ENCODE peak calls at places on chromosome 7, in five cellular contexts. J, P, A, G and X are unnamed samples. For H3K9me3, the result is how much of the 10 kb centered on the place peaks cover.

GRCh38 chr7:88191911-88192310 is 27.9 kb downstream of the SRI start:
- DNase-seq in P (no peak), G (no peak), A (no peak), J (no peak), X (no peak)

GRCh38 chr7:30816291-30817059 is 45.3 kb downstream of the MINDY4 start:
- DNase-seq in G (peak), A (no peak), J (no peak), P (peak), X (no peak)

GRCh38 chr7:139698879-139699278 is 78.9 kb downstream of the HIPK2 start:
- DNase-seq in A (no peak), J (no peak), P (no peak), G (no peak), X (no peak)

GRCh38 chr7:42735081-42735480 is 176.8 kb downstream of the C7orf25 start:
- DNase-seq in P (no peak), A (no peak), G (no peak), J (no peak), X (no peak)

GRCh38 chr7:100247152-100247757 is 27.5 kb downstream of the PVRIG start:
- DNase-seq in G (no peak), A (peak), J (no peak), P (no peak), X (no peak)

GRCh38 chr7:125871431-125871830 is 941.8 kb upstream of the POT1 start:
- DNase-seq in G (no peak), P (no peak), J (no peak), A (no peak), X (no peak)

GRCh38 chr7:81791578-81792524 is 22.0 kb upstream of the HGF start:
- DNase-seq in A (no peak), J (peak), P (no peak), G (no peak), X (no peak)

GRCh38 chr7:45469103-45469502 is 105.1 kb upstream of the ADCY1 start:
- DNase-seq in A (peak), P (no peak), G (no peak), J (no peak), X (no peak)

DNA sequence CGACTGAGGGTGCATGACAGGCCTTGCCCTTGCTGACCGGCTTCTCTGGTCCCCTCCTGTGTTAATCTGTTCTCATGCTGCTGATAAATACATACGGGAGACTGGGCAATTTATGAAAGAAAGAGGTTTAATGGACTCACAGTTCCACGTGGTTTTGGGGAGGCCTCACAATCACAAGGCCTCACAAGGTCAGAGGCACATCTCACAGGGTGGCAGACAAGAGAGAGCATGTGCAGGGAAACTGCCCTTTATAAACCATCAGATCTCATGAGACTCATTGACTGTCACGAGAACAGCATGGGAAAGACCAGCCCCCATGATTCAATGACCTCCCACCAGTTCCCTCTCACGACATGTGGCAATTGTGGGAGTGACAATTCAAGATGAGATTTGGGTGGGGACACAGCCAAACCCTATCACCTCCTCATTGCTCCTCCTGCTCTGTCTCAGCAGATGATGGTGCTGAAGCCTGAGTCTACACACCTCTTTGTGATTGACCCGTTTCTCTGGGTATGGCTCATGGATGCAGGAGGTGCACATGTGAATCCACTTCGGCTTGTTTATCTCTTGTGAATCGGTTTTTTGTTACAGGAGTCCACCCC is 547.8 kb downstream of the DNAJB6 start:
- DNase-seq in G (no peak), J (no peak), P (no peak), A (no peak), X (no peak)
- H3K9me3 ChIP-seq in G (under half), J (under half), P (under half), A (under half), X (under half)

DNA sequence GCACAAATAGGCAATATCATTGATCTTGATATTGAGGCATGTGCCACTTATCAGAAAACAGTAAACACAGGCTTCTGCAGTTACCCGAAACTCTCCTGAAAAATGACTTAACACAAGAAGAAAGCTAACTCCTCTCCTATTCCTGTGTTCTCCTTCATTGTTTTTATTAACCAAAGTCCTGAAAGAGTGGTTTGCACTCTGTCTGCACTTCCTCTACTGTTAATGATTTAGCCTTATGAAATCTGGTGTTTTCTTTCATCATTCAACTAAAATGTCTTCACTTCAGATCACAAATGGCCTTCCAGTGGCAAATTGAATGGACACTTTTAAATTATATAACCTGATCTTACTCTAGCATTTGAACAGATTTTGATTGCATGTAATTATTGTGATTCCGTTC is 630.6 kb upstream of the PHF14 start:
- DNase-seq in A (no peak), J (no peak), P (no peak), G (no peak), X (no peak)
- H3K9me3 ChIP-seq in A (under half), J (under half), P (under half), G (under half), X (under half)

GRCh38 chr7:159229683-159230475 is 85.2 kb upstream of the VIPR2 start:
- DNase-seq in J (no peak), P (no peak), A (no peak), G (no peak), X (no peak)
- H3K9me3 ChIP-seq in J (under half), P (under half), A (under half), G (under half), X (under half)

DNA sequence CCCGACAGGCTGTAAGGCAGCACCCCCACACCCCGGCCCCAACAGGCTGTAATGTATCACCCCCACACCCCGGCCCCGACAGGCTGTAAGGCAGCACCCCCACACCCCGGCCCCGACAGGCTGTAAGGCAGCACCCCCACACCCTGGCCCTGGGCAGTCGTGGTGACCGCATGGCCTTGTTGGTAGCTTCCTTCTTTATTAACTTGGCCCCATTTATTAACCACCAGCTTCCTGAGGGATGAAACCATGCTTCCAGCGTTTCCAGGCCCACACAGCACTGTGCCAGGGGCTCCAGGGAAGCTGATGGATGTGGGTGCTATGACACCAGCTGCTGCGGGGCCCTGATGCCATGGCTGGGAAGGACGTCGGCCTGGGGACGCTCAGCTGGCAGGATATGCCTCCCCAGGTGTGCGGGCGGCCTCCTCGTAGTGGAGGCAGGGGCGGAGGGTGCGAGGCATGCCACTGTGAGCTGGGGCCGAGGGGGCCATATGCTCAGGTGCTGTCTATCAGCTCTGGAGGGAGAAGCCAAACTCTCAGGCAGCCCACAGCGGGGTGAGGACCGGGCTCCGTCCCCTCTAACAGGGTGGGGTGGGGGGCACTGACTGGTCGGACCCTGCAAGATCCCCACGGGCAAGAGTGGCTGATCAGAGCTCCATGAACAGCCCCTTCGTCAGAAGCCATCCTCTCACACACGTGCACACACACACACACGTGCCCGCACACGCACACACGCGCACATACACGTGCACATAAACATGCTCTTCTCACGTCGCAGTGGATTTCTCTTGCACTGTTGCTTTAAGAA is 311.0 kb downstream of the PTPRN2 start:
- DNase-seq in A (no peak), P (no peak), J (no peak), G (peak), X (peak)
- H3K9me3 ChIP-seq in A (under half), P (under half), J (under half), G (under half), X (under half)